ENCODE peak calls at places on chromosomes 3 and 15, in seven cellular contexts. S is stimulated activated CD4-positive, alpha-beta T cell treated with anti-CD3 and anti-CD28 coated beads, Interleukin-15, amount 100 ng/mL, for 1 hour; L is B cell; P is mesendoderm; W is breast epithelium; H is activated gamma-delta T cell treated with Interleukin-2 at 50 U/mL for 16 hours; V is A549. X is an unnamed sample.

GRCh38 chr15:62849316-62850129 is 193.0 kb upstream of the TPM1 start:
- DNase-seq in S (no peak), L (no peak), P (peak), W (no peak), H (no peak), V (no peak), X (no peak)

GRCh38 chr15:71691700-71692417 is 118.5 kb upstream of the NR2E3 start:
- DNase-seq in S (no peak), L (no peak), P (peak), W (no peak), H (no peak), V (no peak), X (no peak)

GRCh38 chr15:29913528-29914135 is 91.4 kb upstream of the TJP1 start:
- DNase-seq in S (no peak), L (no peak), P (no peak), W (no peak), H (no peak), V (no peak), X (no peak)

GRCh38 chr3:11377726-11378125 is 105.5 kb downstream of the ATG7 start:
- DNase-seq in S (no peak), L (no peak), P (no peak), W (no peak), H (no peak), V (no peak), X (no peak)

GRCh38 chr15:57591822-57592367 is at the start of gene MYZAP:
- DNase-seq in S (peak), L (peak), P (peak), W (no peak), H (no peak), V (no peak), X (no peak)

GRCh38 chr3:126056681-126057546 is 27.0 kb downstream of the SLC41A3 start:
- DNase-seq in S (no peak), L (no peak), P (no peak), W (no peak), H (no peak), V (peak), X (no peak)

GRCh38 chr15:99167640-99168039 is 62.8 kb downstream of the SYNM start:
- DNase-seq in S (no peak), L (no peak), P (no peak), W (no peak), H (no peak), V (no peak), X (no peak)

GRCh38 chr3:189839576-189839975 is 208.4 kb downstream of the TP63 start:
- DNase-seq in S (no peak), L (no peak), P (no peak), W (no peak), H (no peak), V (peak), X (no peak)

GRCh38 chr3:10766049-10766705 is 49.9 kb upstream of the SLC6A11 start:
- DNase-seq in S (no peak), L (no peak), P (no peak), W (no peak), H (no peak), V (no peak), X (no peak)

GRCh38 chr15:46151786-46152185 is 517.0 kb downstream of the SQOR start:
- DNase-seq in S (no peak), L (no peak), P (peak), W (no peak), H (no peak), V (no peak), X (no peak)

X was measured in natural killer cell treated with Interleukin-12 subunit alpha and Interleukin-12 subunit beta and Interleukin-15 and Interleukin-18, amount 100 ng/mL, for 72 hours.